ENCODE peak calls at places on chromosomes 6 and 20, in ten cellular contexts. B, C, K, P, V, T, G, L, Z and U are unnamed samples.

GRCh38 chr6:81614292-81614691 is 138.2 kb downstream of the TENT5A start:
- DNase-seq in B (peak; percentile 85), C (no peak), K (peak; percentile 15), P (peak; percentile 69), V (no peak), T (no peak), G (peak; percentile 68), L (peak; percentile 72), Z (no peak), U (no peak)

GRCh38 chr6:186221-186965 is 105.9 kb upstream of the DUSP22 start:
- DNase-seq in B (peak; percentile 39), C (no peak), K (no peak), P (peak; percentile 22), V (no peak), T (no peak), G (peak; percentile 13), L (no peak), Z (peak; percentile 74), U (no peak)

GRCh38 chr20:53930651-53931504 is 139.5 kb downstream of the BCAS1 start:
- DNase-seq in B (peak; percentile 34), C (peak; percentile 1), K (peak; percentile 90), P (no peak), V (no peak), T (no peak), G (peak; percentile 50), L (no peak), Z (no peak), U (no peak)

GRCh38 chr6:654136-654535 is 2.8 kb downstream of the HUS1B start:
- DNase-seq in B (no peak), C (no peak), K (no peak), P (no peak), V (no peak), T (no peak), G (peak; percentile 41), L (no peak), Z (no peak), U (no peak)

GRCh38 chr20:47784599-47785320 is 521 bp downstream of the SULF2 start:
- DNase-seq in B (peak; percentile 4), C (no peak), K (peak; percentile 41), P (peak; percentile 36), V (no peak), T (peak; percentile 23), G (peak; percentile 58), L (no peak), Z (no peak), U (no peak)

GRCh38 chr20:52190437-52191131 is 995 bp downstream of the ZFP64 start:
- DNase-seq in B (peak; percentile 11), C (peak; percentile 20), K (peak; percentile 54), P (peak; percentile 40), V (no peak), T (peak; percentile 23), G (no peak), L (peak; percentile 12), Z (no peak), U (no peak)

GRCh38 chr20:48932375-48932941 is 10.9 kb downstream of the ARFGEF2 start:
- DNase-seq in B (peak; percentile 44), C (no peak), K (no peak), P (no peak), V (no peak), T (no peak), G (peak; percentile 43), L (no peak), Z (no peak), U (no peak)

GRCh38 chr6:155881845-155882526 is 426.3 kb upstream of the NOX3 start:
- DNase-seq in B (no peak), C (no peak), K (no peak), P (no peak), V (no peak), T (no peak), G (no peak), L (no peak), Z (no peak), U (no peak)

GRCh38 chr20:31593221-31594001 is 11.7 kb upstream of the ID1 start:
- DNase-seq in B (peak; percentile 89), C (no peak), K (peak; percentile 99), P (peak; percentile 85), V (no peak), T (no peak), G (peak; percentile 81), L (no peak), Z (no peak), U (no peak)

GRCh38 chr6:13941902-13942301 is 17.1 kb downstream of the RNF182 start:
- DNase-seq in B (no peak), C (no peak), K (no peak), P (no peak), V (no peak), T (no peak), G (no peak), L (no peak), Z (no peak), U (no peak)

GRCh38 chr20:25085756-25086495 is 4.0 kb upstream of the VSX1 start:
- DNase-seq in B (no peak), C (no peak), K (no peak), P (no peak), V (no peak), T (no peak), G (no peak), L (no peak), Z (no peak), U (no peak)

GRCh38 chr20:25084616-25085187 is 2.8 kb upstream of the VSX1 start:
- DNase-seq in B (no peak), C (no peak), K (no peak), P (no peak), V (no peak), T (no peak), G (no peak), L (no peak), Z (no peak), U (no peak)

GRCh38 chr20:25083141-25083772 is 1.3 kb upstream of the VSX1 start:
- DNase-seq in B (no peak), C (no peak), K (no peak), P (no peak), V (no peak), T (no peak), G (no peak), L (no peak), Z (no peak), U (no peak)

GRCh38 chr20:25082498-25082873 is 545 bp upstream of the VSX1 start:
- DNase-seq in B (no peak), C (no peak), K (no peak), P (no peak), V (no peak), T (no peak), G (no peak), L (no peak), Z (no peak), U (no peak)

GRCh38 chr20:25083773-25084615 is 2.1 kb upstream of the VSX1 start:
- DNase-seq in B (no peak), C (no peak), K (no peak), P (no peak), V (no peak), T (no peak), G (no peak), L (no peak), Z (no peak), U (no peak)
- TF ChIP-seq CTCF in B (peak; percentile 27), C (peak; percentile 43), K (no peak), P (peak; percentile 55), V (peak; percentile 53), T (no peak), G (peak; percentile 27), L (peak; percentile 67), Z (no peak), U (peak; percentile 10)

GRCh38 chr6:158031445-158032353 is 50.0 kb downstream of the SYNJ2 start:
- DNase-seq in B (peak; percentile 89), C (no peak), K (no peak), P (peak; percentile 90), V (peak; percentile 61), T (peak; percentile 59), G (peak; percentile 92), L (peak; percentile 91), Z (peak; percentile 74), U (no peak)
- H3K4me3 ChIP-seq in B (no peak overlapping the region), C (no peak overlapping the region), K (no peak overlapping the region), P (no peak overlapping the region), V (no peak overlapping the region), T (no peak overlapping the region), G (peak overlapping the region; percentile 7), L (no peak overlapping the region), Z (no peak overlapping the region), U (no peak overlapping the region)

DNA sequence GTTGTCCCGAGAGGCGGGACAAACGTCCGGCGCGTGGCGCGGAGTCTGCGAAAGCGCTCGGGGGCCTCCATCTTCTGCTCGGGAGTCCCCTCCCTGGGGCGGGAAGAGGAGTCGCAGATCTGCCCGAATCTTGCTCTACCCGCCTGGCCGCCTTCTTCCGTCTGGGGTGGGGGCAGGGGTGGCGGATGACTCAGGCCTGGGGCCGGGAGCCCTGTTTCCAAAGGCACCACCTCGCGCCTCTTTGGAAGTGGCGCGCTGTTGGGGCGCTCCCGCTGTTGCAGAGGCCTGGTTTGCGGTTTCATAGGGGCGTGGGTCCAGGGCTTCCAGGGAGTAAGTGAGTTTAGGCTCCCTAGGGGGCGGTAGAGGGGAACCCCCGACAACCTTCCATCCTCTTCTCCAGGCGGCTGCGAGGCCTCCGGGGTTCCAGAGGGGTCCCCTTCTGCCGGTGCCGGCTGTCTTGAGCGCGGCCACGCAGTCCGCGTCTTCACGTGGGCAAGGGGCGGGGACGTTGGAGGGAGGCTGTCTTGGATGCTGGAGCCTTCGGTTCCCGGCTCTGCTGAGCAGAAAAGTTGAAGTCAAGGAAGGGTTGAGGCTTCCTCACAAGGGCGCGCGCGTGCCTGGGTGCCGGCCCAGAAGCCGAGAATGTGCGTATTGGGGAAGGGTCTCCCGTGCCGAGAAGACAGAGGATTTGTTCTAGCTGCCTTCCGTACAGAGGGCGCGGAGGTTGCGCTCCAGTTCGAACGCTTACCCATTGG is 2.6 kb upstream of the TFAP2C start:
- DNase-seq in B (no peak), C (peak; percentile 22), K (peak; percentile 44), P (peak; percentile 42), V (no peak), T (no peak), G (no peak), L (no peak), Z (peak; percentile 63), U (no peak)
- TF ChIP-seq CTCF in B (no peak), C (no peak), K (peak; percentile 54), P (peak; percentile 45), V (peak; percentile 53), T (no peak), G (peak; percentile 4), L (peak; percentile 65), Z (no peak), U (peak; percentile 30)

GRCh38 chr6:108157234-108157971 is 8.4 kb upstream of the NR2E1 start:
- DNase-seq in B (no peak), C (no peak), K (no peak), P (no peak), V (no peak), T (no peak), G (no peak), L (no peak), Z (no peak), U (no peak)

GRCh38 chr6:108160009-108160408 is 5.8 kb upstream of the NR2E1 start:
- DNase-seq in B (no peak), C (no peak), K (no peak), P (no peak), V (no peak), T (no peak), G (no peak), L (no peak), Z (no peak), U (no peak)

GRCh38 chr6:108156180-108156937 is 9.5 kb upstream of the NR2E1 start:
- DNase-seq in B (no peak), C (no peak), K (peak; percentile 38), P (no peak), V (no peak), T (no peak), G (no peak), L (no peak), Z (no peak), U (no peak)

GRCh38 chr6:108157972-108158441 is 7.8 kb upstream of the NR2E1 start:
- DNase-seq in B (no peak), C (no peak), K (no peak), P (no peak), V (no peak), T (no peak), G (no peak), L (no peak), Z (no peak), U (no peak)

GRCh38 chr6:108156938-108157233 is 8.9 kb upstream of the NR2E1 start:
- DNase-seq in B (no peak), C (no peak), K (no peak), P (no peak), V (no peak), T (no peak), G (no peak), L (no peak), Z (no peak), U (no peak)
- H3K4me3 ChIP-seq in B (no peak overlapping the region), C (no peak overlapping the region), K (no peak overlapping the region), P (no peak overlapping the region), V (no peak overlapping the region), T (no peak overlapping the region), G (no peak overlapping the region), L (no peak overlapping the region), Z (no peak overlapping the region), U (no peak overlapping the region)